ENCODE peak calls at places on chromosome 20, in four cellular contexts. I is GM23248, D is pancreas, L is GM23338. V is an unnamed sample.
A peak's percentile ranks its signal among the peaks of the same experiment; 100 is the strongest.

GRCh38 chr20:11675920-11676617 is 241.6 kb upstream of the BTBD3 start:
- DNase-seq in I (peak; percentile 64), D (no peak), L (no peak), V (no peak)

GRCh38 chr20:34475979-34476736 is 40.1 kb upstream of the DYNLRB1 start:
- DNase-seq in I (peak; percentile 70), D (peak; percentile 56), L (peak; percentile 60), V (peak; percentile 36)

GRCh38 chr20:1266167-1266973 is at the start of gene SNPH:
- DNase-seq in I (peak; percentile 87), D (peak; percentile 41), L (peak; percentile 85), V (peak; percentile 86)

GRCh38 chr20:1838479-1839279 is 56.5 kb upstream of the SIRPA start:
- DNase-seq in I (no peak), D (no peak), L (peak; percentile 24), V (no peak)

GRCh38 chr20:4869290-4870193 is 131.8 kb downstream of the SLC23A2 start:
- DNase-seq in I (no peak), D (no peak), L (peak; percentile 45), V (peak; percentile 9)

GRCh38 chr20:41476446-41476845 is 109.8 kb upstream of the EMILIN3 start:
- DNase-seq in I (no peak), D (no peak), L (no peak), V (no peak)

GRCh38 chr20:11057624-11058023 is 383.8 kb upstream of the JAG1 start:
- DNase-seq in I (peak; percentile 4), D (no peak), L (no peak), V (peak; percentile 24)

GRCh38 chr20:48298851-48299484 is 513.7 kb upstream of the SULF2 start:
- DNase-seq in I (peak; percentile 92), D (peak; percentile 29), L (no peak), V (peak; percentile 95)

GRCh38 chr20:35478804-35479472 is 23.5 kb downstream of the CEP250 start:
- DNase-seq in I (no peak), D (no peak), L (peak; percentile 50), V (peak; percentile 67)

GRCh38 chr20:25020901-25021301 is 28.4 kb upstream of the APMAP start:
- DNase-seq in I (no peak), D (peak; percentile 64), L (no peak), V (no peak)

GRCh38 chr20:62214067-62214466 is 6.0 kb downstream of the HRH3 start:
- DNase-seq in I (no peak), D (no peak), L (no peak), V (no peak)

GRCh38 chr20:63736893-63737689 is 627 bp downstream of the LIME1 start:
- DNase-seq in I (no peak), D (peak; percentile 33), L (no peak), V (no peak)
- H3K4me3 ChIP-seq in I (no peak overlapping the region), D (peak overlapping the region; percentile 58), L (peak overlapping the region; percentile 63), V (no peak overlapping the region)

GRCh38 chr20:3068986-3069900 is 2.2 kb upstream of the OXT start:
- DNase-seq in I (peak; percentile 73), D (no peak), L (peak; percentile 59), V (no peak)

GRCh38 chr20:3068075-3068474 is 3.3 kb upstream of the OXT start:
- DNase-seq in I (no peak), D (no peak), L (no peak), V (no peak)

GRCh38 chr20:3071610-3072529 is at the start of gene OXT:
- DNase-seq in I (peak; percentile 50), D (no peak), L (peak; percentile 81), V (no peak)

GRCh38 chr20:3072530-3073250 is 1.3 kb downstream of the OXT start:
- DNase-seq in I (no peak), D (no peak), L (no peak), V (no peak)

DNA sequence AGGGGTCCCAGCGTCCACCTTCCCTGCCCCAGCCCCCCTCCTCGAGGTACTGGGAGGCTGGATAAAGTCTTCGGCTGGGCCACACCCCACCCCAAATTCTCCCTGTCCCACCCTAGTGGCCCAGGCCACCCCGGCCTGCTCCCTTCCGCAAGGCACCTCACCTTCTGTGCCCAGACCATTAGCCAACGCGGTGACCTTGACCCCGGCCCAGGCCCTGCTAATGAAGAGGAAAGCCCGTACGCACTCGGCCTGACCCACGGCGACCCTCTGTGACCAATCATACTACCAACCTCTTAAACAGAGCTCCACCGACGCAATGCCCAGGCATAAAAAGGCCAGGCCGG is 182 bp upstream of the OXT start:
- DNase-seq in I (no peak), D (no peak), L (no peak), V (no peak)
- H3K4me3 ChIP-seq in I (peak overlapping the region; percentile 67), D (no peak overlapping the region), L (peak overlapping the region; percentile 64), V (no peak overlapping the region)

GRCh38 chr20:45836841-45837240 is 3.2 kb downstream of the SNX21 start:
- DNase-seq in I (peak; percentile 40), D (no peak), L (no peak), V (no peak)

GRCh38 chr20:45835230-45836224 is 1.9 kb downstream of the SNX21 start:
- DNase-seq in I (peak; percentile 95), D (no peak), L (no peak), V (no peak)

GRCh38 chr20:45833030-45833882 is at the start of gene SNX21:
- DNase-seq in I (peak; percentile 96), D (peak; percentile 73), L (peak; percentile 93), V (peak; percentile 87)

GRCh38 chr20:45833883-45834796 is 541 bp downstream of the SNX21 start:
- DNase-seq in I (peak; percentile 80), D (peak; percentile 68), L (peak; percentile 84), V (peak; percentile 60)

GRCh38 chr20:45834797-45835161 is 1.2 kb downstream of the SNX21 start:
- DNase-seq in I (peak; percentile 21), D (no peak), L (no peak), V (no peak)
- H3K4me3 ChIP-seq in I (peak overlapping the region; percentile 92), D (peak overlapping the region; percentile 73), L (peak overlapping the region; percentile 82), V (peak overlapping the region; percentile 73)

GRCh38 chr20:50339196-50339901 is 148.7 kb downstream of the CEBPB start:
- DNase-seq in I (peak; percentile 88), D (no peak), L (no peak), V (peak; percentile 27)

GRCh38 chr20:50340586-50340985 is 150.0 kb downstream of the CEBPB start:
- DNase-seq in I (no peak), D (no peak), L (no peak), V (no peak)

GRCh38 chr20:50337521-50338466 is 147.2 kb downstream of the CEBPB start:
- DNase-seq in I (no peak), D (no peak), L (no peak), V (no peak)

GRCh38 chr20:50336631-50337030 is 146.0 kb downstream of the CEBPB start:
- DNase-seq in I (peak; percentile 85), D (no peak), L (no peak), V (no peak)

GRCh38 chr20:50338479-50339195 is 148.0 kb downstream of the CEBPB start:
- DNase-seq in I (peak; percentile 60), D (no peak), L (peak; percentile 73), V (peak; percentile 29)
- H3K4me3 ChIP-seq in I (peak overlapping the region; percentile 60), D (no peak overlapping the region), L (no peak overlapping the region), V (no peak overlapping the region)

GRCh38 chr20:19967441-19967840 is 49.7 kb upstream of the NAA20 start:
- DNase-seq in I (no peak), D (no peak), L (no peak), V (no peak)
- H3K4me3 ChIP-seq in I (no peak overlapping the region), D (no peak overlapping the region), L (no peak overlapping the region), V (no peak overlapping the region)

GRCh38 chr20:19992996-19993908 is 23.9 kb upstream of the NAA20 start:
- DNase-seq in I (peak; percentile 90), D (no peak), L (peak; percentile 30), V (peak; percentile 86)

GRCh38 chr20:19991826-19992225 is 25.3 kb upstream of the NAA20 start:
- DNase-seq in I (no peak), D (no peak), L (no peak), V (peak; percentile 37)

GRCh38 chr20:19995220-19995863 is 21.8 kb upstream of the NAA20 start:
- DNase-seq in I (peak; percentile 78), D (no peak), L (peak; percentile 53), V (peak; percentile 79)

GRCh38 chr20:19996970-19997369 is 20.2 kb upstream of the NAA20 start:
- DNase-seq in I (no peak), D (no peak), L (no peak), V (peak; percentile 34)

GRCh38 chr20:19993937-19994667 is 23.1 kb upstream of the NAA20 start:
- DNase-seq in I (peak; percentile 63), D (no peak), L (no peak), V (peak; percentile 52)
- H3K4me3 ChIP-seq in I (peak overlapping the region; percentile 63), D (no peak overlapping the region), L (no peak overlapping the region), V (no peak overlapping the region)

V was measured in choroid plexus epithelial cell.